ENCODE peak calls at places on chromosomes 13 and 19, in four cellular contexts. S is HepG2, D is K562, A is H1. U is an unnamed sample.

GRCh38 chr13:20230913-20231838 is 943 bp downstream of the GJB6 start:
- DNase-seq in A (peak; percentile 54), D (no peak), S (no peak), U (peak; percentile 28)

GRCh38 chr19:49808762-49809154 is 4.3 kb downstream of the FUZ start:
- DNase-seq in A (peak; percentile 99), D (peak; percentile 92), S (peak; percentile 59), U (peak; percentile 99)

GRCh38 chr19:40529093-40529954 is 47.3 kb upstream of the SHKBP1 start:
- DNase-seq in S (peak; percentile 56), A (peak; percentile 96), D (peak; percentile 93), U (peak; percentile 93)

GRCh38 chr19:2043864-2044708 is 7.0 kb downstream of the MKNK2 start:
- DNase-seq in D (no peak), S (no peak), A (peak; percentile 50), U (no peak)

GRCh38 chr13:49985129-49985528 is 11.7 kb upstream of the TRIM13 start:
- DNase-seq in A (no peak), S (no peak), D (no peak), U (no peak)

GRCh38 chr19:38307076-38307475 is 3.0 kb downstream of the C19orf33 start:
- DNase-seq in S (no peak), D (no peak), A (no peak), U (no peak)

GRCh38 chr19:39032164-39032918 is at the start of gene FBXO27:
- DNase-seq in A (peak; percentile 86), S (no peak), D (peak; percentile 40), U (peak; percentile 87)

GRCh38 chr19:31338069-31338767 is 11.0 kb downstream of the TSHZ3 start:
- DNase-seq in S (peak; percentile 18), D (peak; percentile 32), A (peak; percentile 75), U (peak; percentile 79)

GRCh38 chr19:41175825-41176734 is 16.9 kb upstream of the CYP2S1 start:
- DNase-seq in D (no peak), S (peak; percentile 96), A (peak; percentile 78), U (peak; percentile 77)

GRCh38 chr19:15253513-15253912 is 21.3 kb upstream of the EPHX3 start:
- DNase-seq in A (no peak), D (no peak), S (no peak), U (no peak)

GRCh38 chr13:113935081-113935511 is 38.8 kb downstream of the C13orf46 start:
- DNase-seq in S (no peak), A (peak; percentile 59), D (no peak), U (peak; percentile 38)

GRCh38 chr19:48338802-48339660 is 13.7 kb downstream of the EMP3 start:
- DNase-seq in D (peak; percentile 64), A (no peak), S (no peak), U (no peak)

GRCh38 chr13:93244141-93244917 is 17.7 kb downstream of the GPC6 start:
- DNase-seq in S (no peak), A (no peak), D (peak; percentile 30), U (no peak)

GRCh38 chr19:16876904-16877361 is 11.9 kb upstream of the F2RL3 start:
- DNase-seq in S (no peak), D (no peak), A (no peak), U (no peak)

GRCh38 chr19:3057275-3057714 is 5.0 kb downstream of the TLE5 start:
- DNase-seq in A (peak; percentile 64), S (no peak), D (no peak), U (no peak)

GRCh38 chr19:3336680-3337523 is 29.5 kb upstream of the NFIC start:
- DNase-seq in A (no peak), D (no peak), S (peak; percentile 24), U (no peak)

GRCh38 chr19:46209051-46209450 is 20.5 kb upstream of the IGFL1 start:
- DNase-seq in D (no peak), S (no peak), A (no peak), U (no peak)

GRCh38 chr13:102900193-102900608 is 54.4 kb downstream of the ERCC5 start:
- DNase-seq in A (no peak), S (peak; percentile 72), D (no peak), U (no peak)

GRCh38 chr19:2970201-2970838 is 7.0 kb upstream of the TLE6 start:
- DNase-seq in A (no peak), S (no peak), D (no peak), U (no peak)

GRCh38 chr19:38683393-38684077 is 36.1 kb downstream of the ACTN4 start:
- DNase-seq in A (peak; percentile 83), D (peak; percentile 89), S (peak; percentile 96), U (peak; percentile 81)

GRCh38 chr13:33497146-33497845 is 211.7 kb upstream of the STARD13 start:
- DNase-seq in S (no peak), D (no peak), A (no peak), U (no peak)

GRCh38 chr13:97339989-97340361 is 94.0 kb upstream of the RAP2A start:
- DNase-seq in D (no peak), A (no peak), S (no peak), U (no peak)

GRCh38 chr13:97338571-97338970 is 95.4 kb upstream of the RAP2A start:
- DNase-seq in S (no peak), D (no peak), A (no peak), U (no peak)

GRCh38 chr13:97337985-97338384 is 96.0 kb upstream of the RAP2A start:
- DNase-seq in A (no peak), D (no peak), S (no peak), U (no peak)

GRCh38 chr13:97340399-97340798 is 93.6 kb upstream of the RAP2A start:
- DNase-seq in S (no peak), A (no peak), D (peak; percentile 16), U (no peak)

DNA sequence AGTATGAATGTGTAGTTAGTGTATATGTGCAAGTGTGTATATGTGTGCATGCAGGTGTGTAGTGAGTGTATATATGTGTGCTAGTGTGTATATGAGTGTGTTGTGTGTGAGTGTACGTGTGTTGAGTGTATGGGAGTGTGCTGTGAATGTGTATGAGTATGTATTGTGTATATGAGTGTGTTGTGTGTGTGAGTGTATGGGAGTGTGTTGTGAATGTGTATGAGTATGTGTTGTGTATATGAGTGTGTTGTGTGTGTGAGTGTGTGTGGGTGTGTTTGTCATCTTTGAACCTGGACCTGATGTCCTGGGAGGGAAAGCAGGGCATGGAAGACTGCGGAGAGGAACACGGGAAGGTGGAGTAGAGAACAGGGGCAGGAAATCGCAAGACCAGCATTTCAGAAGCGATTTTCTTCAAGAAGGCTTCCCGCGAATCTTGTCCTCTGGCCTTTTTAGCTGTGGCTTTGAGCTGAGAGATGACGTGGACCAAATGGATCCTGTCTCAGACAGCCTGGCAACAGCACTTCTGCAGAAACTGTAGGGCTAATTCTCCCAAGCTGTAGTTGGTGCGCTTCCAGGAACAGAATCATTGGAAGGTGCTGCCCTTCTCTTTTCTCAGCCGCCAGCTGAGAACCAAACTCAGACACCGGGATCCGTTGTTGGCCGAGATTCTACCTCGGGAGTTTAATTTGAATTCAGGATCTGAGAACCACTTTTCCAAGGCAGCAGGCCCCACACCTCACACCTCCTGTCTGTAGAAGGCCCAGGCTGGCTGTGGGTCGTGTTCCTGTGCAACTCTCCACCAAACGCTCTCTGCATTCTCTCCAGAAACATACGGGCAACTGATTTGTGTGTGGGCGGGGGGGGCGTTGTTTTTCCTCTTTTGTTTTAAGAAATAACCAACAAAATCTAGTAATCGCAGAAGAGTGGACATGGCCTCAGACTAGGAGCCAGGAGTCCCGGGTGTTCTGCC is 94.7 kb upstream of the RAP2A start:
- DNase-seq in D (peak; percentile 23), S (no peak), A (no peak), U (no peak)
- TF ChIP-seq ATF3 in D (no peak), S (no peak), A (no peak), U (no peak)

DNA sequence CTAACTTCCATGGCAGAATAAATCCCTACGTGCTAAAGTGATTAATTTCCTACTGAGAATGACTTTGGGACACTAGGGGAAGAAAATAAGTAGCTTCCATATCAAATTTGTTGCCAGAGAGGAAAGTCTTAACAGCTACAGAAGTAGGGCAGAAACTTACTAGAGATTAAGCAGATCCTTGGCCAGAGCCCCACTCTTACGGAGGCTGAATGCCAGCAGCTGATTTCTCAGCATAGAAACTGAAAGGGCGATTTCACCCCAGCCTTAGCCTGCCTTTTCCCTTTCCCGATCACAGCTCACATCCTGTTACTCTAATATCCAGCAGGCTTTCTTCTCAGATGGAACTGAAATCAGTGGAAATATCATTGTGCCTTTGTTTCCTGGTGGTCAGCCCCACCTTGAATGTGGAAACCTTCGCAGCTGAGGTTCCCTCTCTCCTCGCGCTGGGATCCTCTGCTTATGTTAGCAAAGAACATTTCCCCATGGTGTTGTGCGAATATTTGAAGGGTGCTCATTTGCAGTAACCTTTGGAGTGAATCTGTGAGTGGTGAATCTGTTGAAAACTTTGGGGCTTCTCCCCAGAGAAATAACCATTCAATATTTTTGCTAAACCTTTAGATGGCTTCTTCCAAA is 8.4 kb downstream of the FAM124A start:
- DNase-seq in D (no peak), A (no peak), S (no peak), U (no peak)
- TF ChIP-seq ATF2 in D (no peak), A (no peak), S (no peak), U (no peak)

GRCh38 chr19:18291019-18291524 is 9.7 kb upstream of the JUND start:
- DNase-seq in D (peak; percentile 46), A (no peak), S (no peak), U (no peak)
- TF ChIP-seq CTCF in D (no peak), A (no peak), S (no peak), U (no peak)

GRCh38 chr19:12938054-12938535 is 314 bp upstream of the CALR start:
- DNase-seq in S (peak; percentile 98), A (peak; percentile 98), D (peak; percentile 100), U (peak; percentile 99)

GRCh38 chr19:12938536-12939291 is at the start of gene CALR:
- DNase-seq in D (peak; percentile 64), S (no peak), A (no peak), U (no peak)

GRCh38 chr19:12936582-12936981 is 1.8 kb upstream of the CALR start:
- DNase-seq in D (no peak), A (no peak), S (no peak), U (no peak)

GRCh38 chr19:12939292-12939606 is 840 bp downstream of the CALR start:
- DNase-seq in D (no peak), S (no peak), A (no peak), U (no peak)

DNA sequence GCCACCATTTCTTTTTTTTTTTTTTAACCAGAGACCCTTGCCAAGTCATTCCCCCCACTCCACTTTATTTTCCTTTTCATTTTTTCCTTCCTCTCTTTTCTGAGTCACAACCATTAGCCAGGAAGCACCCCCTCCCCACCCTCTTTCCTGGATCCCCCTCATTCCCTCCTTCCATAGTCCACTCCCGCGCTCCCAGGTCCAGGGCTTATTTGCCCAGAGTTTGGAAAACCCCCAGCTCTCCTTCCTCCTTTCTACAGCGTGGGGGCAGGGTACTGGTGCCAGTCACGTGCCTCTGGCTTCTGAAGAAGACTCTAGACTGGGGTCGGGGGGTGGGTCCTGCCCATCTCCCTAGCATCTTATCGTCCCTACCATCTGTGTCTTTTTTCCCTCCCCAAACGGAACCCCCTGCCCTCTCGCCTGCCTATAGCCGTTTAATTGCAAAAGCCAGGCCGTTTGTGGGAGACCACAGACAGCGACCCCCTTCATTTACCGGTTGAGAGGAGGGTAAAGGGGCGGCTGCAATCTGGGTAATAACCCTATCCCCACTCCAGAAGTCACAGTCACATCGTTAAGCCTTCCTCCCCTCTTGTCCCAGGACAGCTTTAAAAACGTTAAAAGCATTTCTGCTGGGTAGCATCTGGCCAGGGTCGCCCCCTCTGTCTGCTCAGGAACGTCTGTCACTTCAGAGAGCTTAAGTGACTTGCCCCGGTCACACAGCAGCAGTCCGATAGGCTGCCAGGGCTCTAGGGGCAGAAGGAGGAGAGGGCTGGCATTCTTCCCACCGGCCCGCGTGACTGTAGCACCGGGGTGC is 961 bp upstream of the CALR start:
- DNase-seq in A (peak; percentile 77), D (no peak), S (peak; percentile 43), U (peak; percentile 58)
- TF ChIP-seq ATF3 in A (peak; percentile 44), D (no peak), S (no peak), U (no peak)

U was measured in WTC11.